ENCODE peak calls at places on chromosomes 11 and 22, in five cellular contexts. One of them, this sample, is unnamed.

GRCh38 chr11:92424281-92424680 is 199.7 kb downstream of the FAT3 start:
- DNase-seq in activated CD8-positive, alpha-beta memory T cell treated with anti-CD3 and anti-CD28 coated beads, Interleukin-2, amount 50 U/mL, for 48 hours: no peak
- DNase-seq in MCF 10A: no peak
- DNase-seq in psoas muscle: no peak
- DNase-seq in NCI-H748 treated with DMSO at 0.1 percent for 48 hours: no peak
- DNase-seq in this sample: no peak

GRCh38 chr11:3959918-3960295 is 104.4 kb downstream of the STIM1 start:
- DNase-seq in activated CD8-positive, alpha-beta memory T cell treated with anti-CD3 and anti-CD28 coated beads, Interleukin-2, amount 50 U/mL, for 48 hours: no peak
- DNase-seq in MCF 10A: no peak
- DNase-seq in psoas muscle: no peak
- DNase-seq in NCI-H748 treated with DMSO at 0.1 percent for 48 hours: no peak
- DNase-seq in this sample: no peak

GRCh38 chr11:441418-442274 is at the start of gene ANO9:
- DNase-seq in activated CD8-positive, alpha-beta memory T cell treated with anti-CD3 and anti-CD28 coated beads, Interleukin-2, amount 50 U/mL, for 48 hours: peak
- DNase-seq in MCF 10A: peak
- DNase-seq in psoas muscle: peak
- DNase-seq in NCI-H748 treated with DMSO at 0.1 percent for 48 hours: peak
- DNase-seq in this sample: no peak

GRCh38 chr11:33617672-33618362 is 82.8 kb downstream of the C11orf91 start:
- DNase-seq in activated CD8-positive, alpha-beta memory T cell treated with anti-CD3 and anti-CD28 coated beads, Interleukin-2, amount 50 U/mL, for 48 hours: no peak
- DNase-seq in MCF 10A: peak
- DNase-seq in psoas muscle: no peak
- DNase-seq in NCI-H748 treated with DMSO at 0.1 percent for 48 hours: no peak
- DNase-seq in this sample: no peak

GRCh38 chr11:113457784-113458183 is 17.4 kb downstream of the DRD2 start:
- DNase-seq in activated CD8-positive, alpha-beta memory T cell treated with anti-CD3 and anti-CD28 coated beads, Interleukin-2, amount 50 U/mL, for 48 hours: no peak
- DNase-seq in MCF 10A: no peak
- DNase-seq in psoas muscle: no peak
- DNase-seq in NCI-H748 treated with DMSO at 0.1 percent for 48 hours: no peak
- DNase-seq in this sample: no peak

GRCh38 chr11:3126901-3127691 is 38.0 kb downstream of the OSBPL5 start:
- DNase-seq in activated CD8-positive, alpha-beta memory T cell treated with anti-CD3 and anti-CD28 coated beads, Interleukin-2, amount 50 U/mL, for 48 hours: no peak
- DNase-seq in MCF 10A: no peak
- DNase-seq in psoas muscle: peak
- DNase-seq in NCI-H748 treated with DMSO at 0.1 percent for 48 hours: no peak
- DNase-seq in this sample: peak

GRCh38 chr11:330694-331314 is 10.1 kb upstream of the IFITM3 start:
- DNase-seq in activated CD8-positive, alpha-beta memory T cell treated with anti-CD3 and anti-CD28 coated beads, Interleukin-2, amount 50 U/mL, for 48 hours: peak
- DNase-seq in MCF 10A: no peak
- DNase-seq in psoas muscle: no peak
- DNase-seq in NCI-H748 treated with DMSO at 0.1 percent for 48 hours: no peak
- DNase-seq in this sample: no peak

GRCh38 chr22:29477919-29478318 is 2.1 kb upstream of the NEFH start:
- DNase-seq in activated CD8-positive, alpha-beta memory T cell treated with anti-CD3 and anti-CD28 coated beads, Interleukin-2, amount 50 U/mL, for 48 hours: no peak
- DNase-seq in MCF 10A: no peak
- DNase-seq in psoas muscle: no peak
- DNase-seq in NCI-H748 treated with DMSO at 0.1 percent for 48 hours: no peak
- DNase-seq in this sample: no peak

GRCh38 chr11:3103076-3103475 is 45.9 kb upstream of the CARS1 start:
- DNase-seq in activated CD8-positive, alpha-beta memory T cell treated with anti-CD3 and anti-CD28 coated beads, Interleukin-2, amount 50 U/mL, for 48 hours: peak
- DNase-seq in MCF 10A: no peak
- DNase-seq in psoas muscle: peak
- DNase-seq in NCI-H748 treated with DMSO at 0.1 percent for 48 hours: no peak
- DNase-seq in this sample: no peak

GRCh38 chr11:100810146-100810545 is 123.1 kb downstream of the ARHGAP42 start:
- DNase-seq in activated CD8-positive, alpha-beta memory T cell treated with anti-CD3 and anti-CD28 coated beads, Interleukin-2, amount 50 U/mL, for 48 hours: no peak
- DNase-seq in MCF 10A: no peak
- DNase-seq in psoas muscle: no peak
- DNase-seq in NCI-H748 treated with DMSO at 0.1 percent for 48 hours: no peak
- DNase-seq in this sample: no peak

GRCh38 chr22:25898707-25899365 is 156.8 kb downstream of the MYO18B start:
- DNase-seq in activated CD8-positive, alpha-beta memory T cell treated with anti-CD3 and anti-CD28 coated beads, Interleukin-2, amount 50 U/mL, for 48 hours: no peak
- DNase-seq in MCF 10A: no peak
- DNase-seq in psoas muscle: no peak
- DNase-seq in NCI-H748 treated with DMSO at 0.1 percent for 48 hours: no peak
- DNase-seq in this sample: no peak

GRCh38 chr22:24588756-24589481 is 4.0 kb downstream of the LRRC75B start:
- DNase-seq in activated CD8-positive, alpha-beta memory T cell treated with anti-CD3 and anti-CD28 coated beads, Interleukin-2, amount 50 U/mL, for 48 hours: no peak
- DNase-seq in MCF 10A: no peak
- DNase-seq in psoas muscle: no peak
- DNase-seq in NCI-H748 treated with DMSO at 0.1 percent for 48 hours: no peak
- DNase-seq in this sample: no peak

GRCh38 chr22:49906799-49907290 is 11.4 kb downstream of the ALG12 start:
- DNase-seq in activated CD8-positive, alpha-beta memory T cell treated with anti-CD3 and anti-CD28 coated beads, Interleukin-2, amount 50 U/mL, for 48 hours: no peak
- DNase-seq in MCF 10A: no peak
- DNase-seq in psoas muscle: peak
- DNase-seq in NCI-H748 treated with DMSO at 0.1 percent for 48 hours: no peak
- DNase-seq in this sample: no peak

GRCh38 chr11:119788096-119788883 is 59.3 kb upstream of the NECTIN1 start:
- DNase-seq in activated CD8-positive, alpha-beta memory T cell treated with anti-CD3 and anti-CD28 coated beads, Interleukin-2, amount 50 U/mL, for 48 hours: no peak
- DNase-seq in MCF 10A: no peak
- DNase-seq in psoas muscle: no peak
- DNase-seq in NCI-H748 treated with DMSO at 0.1 percent for 48 hours: no peak
- DNase-seq in this sample: no peak

GRCh38 chr11:86674965-86675364 is 2.5 kb upstream of the ME3 start:
- DNase-seq in activated CD8-positive, alpha-beta memory T cell treated with anti-CD3 and anti-CD28 coated beads, Interleukin-2, amount 50 U/mL, for 48 hours: no peak
- DNase-seq in MCF 10A: no peak
- DNase-seq in psoas muscle: no peak
- DNase-seq in NCI-H748 treated with DMSO at 0.1 percent for 48 hours: no peak
- DNase-seq in this sample: no peak

GRCh38 chr11:46066335-46066734 is 54.9 kb downstream of the PHF21A start:
- DNase-seq in activated CD8-positive, alpha-beta memory T cell treated with anti-CD3 and anti-CD28 coated beads, Interleukin-2, amount 50 U/mL, for 48 hours: no peak
- DNase-seq in MCF 10A: peak
- DNase-seq in psoas muscle: no peak
- DNase-seq in NCI-H748 treated with DMSO at 0.1 percent for 48 hours: no peak
- DNase-seq in this sample: no peak

GRCh38 chr11:66157182-66157864 is 87.3 kb downstream of the PACS1 start:
- DNase-seq in activated CD8-positive, alpha-beta memory T cell treated with anti-CD3 and anti-CD28 coated beads, Interleukin-2, amount 50 U/mL, for 48 hours: no peak
- DNase-seq in MCF 10A: no peak
- DNase-seq in psoas muscle: no peak
- DNase-seq in NCI-H748 treated with DMSO at 0.1 percent for 48 hours: no peak
- DNase-seq in this sample: no peak

GRCh38 chr11:119310682-119311052 is 6.3 kb downstream of the MCAM start:
- DNase-seq in activated CD8-positive, alpha-beta memory T cell treated with anti-CD3 and anti-CD28 coated beads, Interleukin-2, amount 50 U/mL, for 48 hours: no peak
- DNase-seq in MCF 10A: no peak
- DNase-seq in psoas muscle: no peak
- DNase-seq in NCI-H748 treated with DMSO at 0.1 percent for 48 hours: no peak
- DNase-seq in this sample: no peak